ENCODE peak calls at places on chromosomes 2 and 18, in eight cellular contexts. One of them, this sample, is unnamed.

GRCh38 chr2:55452879-55453278 is 33.2 kb upstream of the CCDC88A start:
- DNase-seq in fibroblast of lung: no peak
- DNase-seq in MM.1S: no peak
- DNase-seq in mammary epithelial cell: no peak
- DNase-seq in OCI-LY7: no peak
- DNase-seq in K562: no peak
- DNase-seq in keratinocyte: no peak
- DNase-seq in neural progenitor cell: no peak
- DNase-seq in this sample: no peak

GRCh38 chr2:44746856-44747612 is 194.5 kb upstream of the SIX3 start:
- DNase-seq in fibroblast of lung: no peak
- DNase-seq in MM.1S: no peak
- DNase-seq in mammary epithelial cell: peak; percentile 64
- DNase-seq in OCI-LY7: no peak
- DNase-seq in K562: no peak
- DNase-seq in keratinocyte: no peak
- DNase-seq in neural progenitor cell: peak; percentile 31
- DNase-seq in this sample: no peak

GRCh38 chr2:211144974-211145373 is 588.6 kb downstream of the CPS1 start:
- DNase-seq in fibroblast of lung: no peak
- DNase-seq in MM.1S: no peak
- DNase-seq in mammary epithelial cell: no peak
- DNase-seq in OCI-LY7: no peak
- DNase-seq in K562: no peak
- DNase-seq in keratinocyte: no peak
- DNase-seq in neural progenitor cell: no peak
- DNase-seq in this sample: no peak

GRCh38 chr2:33104052-33104623 is 157.4 kb downstream of the LTBP1 start:
- DNase-seq in fibroblast of lung: peak; percentile 65
- DNase-seq in MM.1S: no peak
- DNase-seq in mammary epithelial cell: no peak
- DNase-seq in OCI-LY7: no peak
- DNase-seq in K562: no peak
- DNase-seq in keratinocyte: no peak
- DNase-seq in neural progenitor cell: no peak
- DNase-seq in this sample: peak; percentile 71

GRCh38 chr2:21891191-21891590 is 767.4 kb downstream of the TDRD15 start:
- DNase-seq in fibroblast of lung: no peak
- DNase-seq in MM.1S: no peak
- DNase-seq in mammary epithelial cell: no peak
- DNase-seq in OCI-LY7: no peak
- DNase-seq in K562: no peak
- DNase-seq in keratinocyte: no peak
- DNase-seq in neural progenitor cell: no peak
- DNase-seq in this sample: no peak

GRCh38 chr2:34215174-34215573 is 616.1 kb upstream of the FAM98A start:
- DNase-seq in fibroblast of lung: no peak
- DNase-seq in MM.1S: no peak
- DNase-seq in mammary epithelial cell: no peak
- DNase-seq in OCI-LY7: no peak
- DNase-seq in K562: no peak
- DNase-seq in keratinocyte: no peak
- DNase-seq in neural progenitor cell: no peak
- DNase-seq in this sample: no peak

GRCh38 chr2:121565389-121566250 is 34.9 kb downstream of the RNU4ATAC start:
- DNase-seq in fibroblast of lung: no peak
- DNase-seq in MM.1S: no peak
- DNase-seq in mammary epithelial cell: no peak
- DNase-seq in OCI-LY7: no peak
- DNase-seq in K562: no peak
- DNase-seq in keratinocyte: no peak
- DNase-seq in neural progenitor cell: no peak
- DNase-seq in this sample: peak; percentile 10

GRCh38 chr2:136005462-136006205 is 20.2 kb upstream of the DARS1 start:
- DNase-seq in fibroblast of lung: peak; percentile 45
- DNase-seq in MM.1S: peak; percentile 67
- DNase-seq in mammary epithelial cell: no peak
- DNase-seq in OCI-LY7: peak; percentile 49
- DNase-seq in K562: no peak
- DNase-seq in keratinocyte: no peak
- DNase-seq in neural progenitor cell: no peak
- DNase-seq in this sample: no peak

GRCh38 chr2:195837987-195838386 is 181.0 kb downstream of the SLC39A10 start:
- DNase-seq in fibroblast of lung: peak; percentile 81
- DNase-seq in MM.1S: no peak
- DNase-seq in mammary epithelial cell: no peak
- DNase-seq in OCI-LY7: no peak
- DNase-seq in K562: no peak
- DNase-seq in keratinocyte: no peak
- DNase-seq in neural progenitor cell: no peak
- DNase-seq in this sample: peak; percentile 44

GRCh38 chr2:70570041-70570661 is 16.5 kb upstream of the TGFA start:
- DNase-seq in fibroblast of lung: peak; percentile 68
- DNase-seq in MM.1S: no peak
- DNase-seq in mammary epithelial cell: peak; percentile 96
- DNase-seq in OCI-LY7: no peak
- DNase-seq in K562: no peak
- DNase-seq in keratinocyte: peak; percentile 85
- DNase-seq in neural progenitor cell: no peak
- DNase-seq in this sample: peak; percentile 62

GRCh38 chr18:79384151-79384807 is 11.5 kb upstream of the NFATC1 start:
- DNase-seq in fibroblast of lung: no peak
- DNase-seq in MM.1S: no peak
- DNase-seq in mammary epithelial cell: no peak
- DNase-seq in OCI-LY7: no peak
- DNase-seq in K562: no peak
- DNase-seq in keratinocyte: no peak
- DNase-seq in neural progenitor cell: no peak
- DNase-seq in this sample: peak; percentile 23

GRCh38 chr2:36951574-36951973 is 14.8 kb downstream of the STRN start:
- DNase-seq in fibroblast of lung: peak; percentile 57
- DNase-seq in MM.1S: no peak
- DNase-seq in mammary epithelial cell: peak; percentile 70
- DNase-seq in OCI-LY7: no peak
- DNase-seq in K562: no peak
- DNase-seq in keratinocyte: no peak
- DNase-seq in neural progenitor cell: no peak
- DNase-seq in this sample: peak; percentile 52

GRCh38 chr2:21270658-21271057 is 146.9 kb downstream of the TDRD15 start:
- DNase-seq in fibroblast of lung: no peak
- DNase-seq in MM.1S: no peak
- DNase-seq in mammary epithelial cell: no peak
- DNase-seq in OCI-LY7: no peak
- DNase-seq in K562: no peak
- DNase-seq in keratinocyte: no peak
- DNase-seq in neural progenitor cell: no peak
- DNase-seq in this sample: no peak

GRCh38 chr2:33442528-33443069 is 33.9 kb upstream of the RASGRP3 start:
- DNase-seq in fibroblast of lung: no peak
- DNase-seq in MM.1S: no peak
- DNase-seq in mammary epithelial cell: no peak
- DNase-seq in OCI-LY7: no peak
- DNase-seq in K562: no peak
- DNase-seq in keratinocyte: no peak
- DNase-seq in neural progenitor cell: no peak
- DNase-seq in this sample: peak; percentile 53

DNA sequence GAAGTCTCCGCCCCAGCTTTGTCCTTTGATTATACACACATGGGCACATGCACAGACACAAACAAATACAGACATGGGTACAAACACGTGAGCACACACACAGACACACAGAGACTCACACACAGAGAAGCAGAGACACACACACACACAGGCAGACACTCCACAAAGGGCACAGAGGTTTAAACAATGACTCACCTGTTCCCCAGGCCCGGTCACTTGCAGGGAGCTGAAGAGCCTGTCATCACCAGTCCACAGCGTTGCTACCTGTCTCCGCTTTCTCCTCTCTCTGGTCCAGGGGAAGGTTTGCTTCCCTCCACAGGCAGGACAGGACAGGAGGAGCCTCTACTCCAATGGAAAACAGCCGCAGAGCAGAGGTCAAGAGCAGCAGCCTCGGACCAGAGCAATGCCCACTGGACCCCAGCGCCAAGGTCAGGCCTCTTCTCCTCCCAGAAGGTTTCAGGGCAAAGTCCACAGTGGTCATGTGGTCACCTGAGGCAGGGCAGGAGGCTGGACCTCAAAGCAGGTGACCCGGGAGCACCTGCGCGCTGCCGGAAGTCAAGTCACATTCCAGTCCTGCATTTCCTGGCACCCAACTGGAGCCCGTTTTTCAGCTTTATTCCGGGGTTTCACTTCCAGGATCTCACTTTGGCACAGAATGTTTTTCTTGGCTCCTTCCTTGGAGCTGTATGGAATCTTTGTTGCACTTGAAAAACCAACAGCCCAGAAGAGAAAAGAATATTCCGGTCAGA is at the start of gene RAB17:
- DNase-seq in fibroblast of lung: peak; percentile 49
- DNase-seq in MM.1S: no peak
- DNase-seq in mammary epithelial cell: peak; percentile 71
- DNase-seq in OCI-LY7: no peak
- DNase-seq in K562: no peak
- DNase-seq in keratinocyte: no peak
- DNase-seq in neural progenitor cell: no peak
- DNase-seq in this sample: peak; percentile 50
- H2AFZ ChIP-seq in fibroblast of lung: no peak within 1 kb of the TSS
- H2AFZ ChIP-seq in MM.1S: no peak within 1 kb of the TSS
- H2AFZ ChIP-seq in mammary epithelial cell: peak within 1 kb of the TSS; percentile 84
- H2AFZ ChIP-seq in OCI-LY7: no peak within 1 kb of the TSS
- H2AFZ ChIP-seq in K562: peak within 1 kb of the TSS; percentile 9
- H2AFZ ChIP-seq in keratinocyte: peak within 1 kb of the TSS; percentile 78
- H2AFZ ChIP-seq in neural progenitor cell: no peak within 1 kb of the TSS
- H2AFZ ChIP-seq in this sample: no peak within 1 kb of the TSS

GRCh38 chr18:48622911-48623431 is 84.1 kb downstream of the CTIF start:
- DNase-seq in fibroblast of lung: peak; percentile 86
- DNase-seq in MM.1S: no peak
- DNase-seq in mammary epithelial cell: peak; percentile 58
- DNase-seq in OCI-LY7: peak; percentile 80
- DNase-seq in K562: no peak
- DNase-seq in keratinocyte: peak; percentile 56
- DNase-seq in neural progenitor cell: no peak
- DNase-seq in this sample: peak; percentile 51
- H3K79me2 ChIP-seq in fibroblast of lung: peaks cover 2% of the 10 kb centered on the region
- H3K79me2 ChIP-seq in MM.1S: no peaks in the 10 kb centered on the region
- H3K79me2 ChIP-seq in mammary epithelial cell: no peaks in the 10 kb centered on the region
- H3K79me2 ChIP-seq in OCI-LY7: no peaks in the 10 kb centered on the region
- H3K79me2 ChIP-seq in K562: no peaks in the 10 kb centered on the region
- H3K79me2 ChIP-seq in keratinocyte: no peaks in the 10 kb centered on the region
- H3K79me2 ChIP-seq in neural progenitor cell: no peaks in the 10 kb centered on the region
- H3K79me2 ChIP-seq in this sample: peaks cover 56% of the 10 kb centered on the region

GRCh38 chr18:36142751-36143150 is 13.1 kb downstream of the ELP2 start:
- DNase-seq in fibroblast of lung: no peak
- DNase-seq in MM.1S: no peak
- DNase-seq in mammary epithelial cell: no peak
- DNase-seq in OCI-LY7: no peak
- DNase-seq in K562: no peak
- DNase-seq in keratinocyte: no peak
- DNase-seq in neural progenitor cell: no peak
- DNase-seq in this sample: no peak

GRCh38 chr18:36141576-36141975 is 11.9 kb downstream of the ELP2 start:
- DNase-seq in fibroblast of lung: no peak
- DNase-seq in MM.1S: no peak
- DNase-seq in mammary epithelial cell: no peak
- DNase-seq in OCI-LY7: no peak
- DNase-seq in K562: no peak
- DNase-seq in keratinocyte: no peak
- DNase-seq in neural progenitor cell: no peak
- DNase-seq in this sample: no peak

GRCh38 chr18:36143391-36143790 is 13.7 kb downstream of the ELP2 start:
- DNase-seq in fibroblast of lung: no peak
- DNase-seq in MM.1S: no peak
- DNase-seq in mammary epithelial cell: no peak
- DNase-seq in OCI-LY7: no peak
- DNase-seq in K562: no peak
- DNase-seq in keratinocyte: no peak
- DNase-seq in neural progenitor cell: no peak
- DNase-seq in this sample: no peak

GRCh38 chr18:36135264-36135663 is 5.6 kb downstream of the ELP2 start:
- DNase-seq in fibroblast of lung: no peak
- DNase-seq in MM.1S: no peak
- DNase-seq in mammary epithelial cell: no peak
- DNase-seq in OCI-LY7: no peak
- DNase-seq in K562: no peak
- DNase-seq in keratinocyte: no peak
- DNase-seq in neural progenitor cell: no peak
- DNase-seq in this sample: no peak

GRCh38 chr18:36139251-36139650 is 9.6 kb downstream of the ELP2 start:
- DNase-seq in fibroblast of lung: no peak
- DNase-seq in MM.1S: no peak
- DNase-seq in mammary epithelial cell: no peak
- DNase-seq in OCI-LY7: no peak
- DNase-seq in K562: no peak
- DNase-seq in keratinocyte: no peak
- DNase-seq in neural progenitor cell: no peak
- DNase-seq in this sample: no peak
- H2AFZ ChIP-seq in fibroblast of lung: no peak overlapping the region
- H2AFZ ChIP-seq in MM.1S: no peak overlapping the region
- H2AFZ ChIP-seq in mammary epithelial cell: no peak overlapping the region
- H2AFZ ChIP-seq in OCI-LY7: no peak overlapping the region
- H2AFZ ChIP-seq in K562: no peak overlapping the region
- H2AFZ ChIP-seq in keratinocyte: no peak overlapping the region
- H2AFZ ChIP-seq in neural progenitor cell: no peak overlapping the region
- H2AFZ ChIP-seq in this sample: no peak overlapping the region

GRCh38 chr2:197140045-197140444 is 170.5 kb downstream of the ANKRD44 start:
- DNase-seq in fibroblast of lung: no peak
- DNase-seq in MM.1S: no peak
- DNase-seq in mammary epithelial cell: no peak
- DNase-seq in OCI-LY7: no peak
- DNase-seq in K562: no peak
- DNase-seq in keratinocyte: no peak
- DNase-seq in neural progenitor cell: no peak
- DNase-seq in this sample: no peak
- H3K79me2 ChIP-seq in fibroblast of lung: no peaks in the 10 kb centered on the region
- H3K79me2 ChIP-seq in MM.1S: peaks cover 6% of the 10 kb centered on the region
- H3K79me2 ChIP-seq in mammary epithelial cell: no peaks in the 10 kb centered on the region
- H3K79me2 ChIP-seq in OCI-LY7: peaks cover 10% of the 10 kb centered on the region
- H3K79me2 ChIP-seq in K562: no peaks in the 10 kb centered on the region
- H3K79me2 ChIP-seq in keratinocyte: no peaks in the 10 kb centered on the region
- H3K79me2 ChIP-seq in neural progenitor cell: no peaks in the 10 kb centered on the region
- H3K79me2 ChIP-seq in this sample: no peaks in the 10 kb centered on the region

DNA sequence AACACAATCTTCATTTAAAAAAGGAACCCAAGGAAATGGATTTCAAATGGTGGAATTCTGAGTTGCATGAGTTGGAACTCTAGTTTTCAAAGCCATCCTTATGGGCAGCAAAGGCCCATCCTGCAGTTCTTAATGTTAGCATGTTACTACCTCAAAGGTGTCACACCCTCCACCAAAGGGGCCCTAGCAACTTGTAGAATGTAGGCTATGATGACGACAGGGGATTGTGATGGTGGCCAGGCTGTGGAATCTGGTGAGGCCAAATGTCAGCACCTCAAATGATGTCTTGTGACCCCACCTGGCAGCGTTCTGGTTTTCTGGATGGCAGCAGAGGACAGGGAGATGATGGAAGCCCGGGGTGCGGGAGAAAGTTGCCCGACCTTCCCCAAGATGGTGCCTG is at the start of gene TMEM247:
- DNase-seq in fibroblast of lung: no peak
- DNase-seq in MM.1S: no peak
- DNase-seq in mammary epithelial cell: no peak
- DNase-seq in OCI-LY7: no peak
- DNase-seq in K562: no peak
- DNase-seq in keratinocyte: no peak
- DNase-seq in neural progenitor cell: no peak
- DNase-seq in this sample: no peak
- H2AFZ ChIP-seq in fibroblast of lung: no peak within 1 kb of the TSS
- H2AFZ ChIP-seq in MM.1S: no peak within 1 kb of the TSS
- H2AFZ ChIP-seq in mammary epithelial cell: no peak within 1 kb of the TSS
- H2AFZ ChIP-seq in OCI-LY7: no peak within 1 kb of the TSS
- H2AFZ ChIP-seq in K562: peak within 1 kb of the TSS; percentile 75
- H2AFZ ChIP-seq in keratinocyte: no peak within 1 kb of the TSS
- H2AFZ ChIP-seq in neural progenitor cell: no peak within 1 kb of the TSS
- H2AFZ ChIP-seq in this sample: no peak within 1 kb of the TSS